ENCODE peak calls at places on chromosomes 2 and 18, in four cellular contexts. One of them, this sample, is unnamed.

GRCh38 chr18:63681449-63682381 is 20.0 kb upstream of the SERPINB3 start:
- DNase-seq in H7: no peak
- DNase-seq in psoas muscle: no peak
- DNase-seq in cardiac muscle cell: no peak
- DNase-seq in this sample: no peak

GRCh38 chr2:119008108-119008507 is 66.1 kb downstream of the MARCO start:
- DNase-seq in H7: peak; percentile 52
- DNase-seq in psoas muscle: no peak
- DNase-seq in cardiac muscle cell: peak; percentile 16
- DNase-seq in this sample: peak; percentile 37

GRCh38 chr18:12460874-12461273 is 53.1 kb downstream of the PRELID3A start:
- DNase-seq in H7: no peak
- DNase-seq in psoas muscle: no peak
- DNase-seq in cardiac muscle cell: peak; percentile 81
- DNase-seq in this sample: no peak

GRCh38 chr2:126714191-126714965 is 58.4 kb downstream of the GYPC start:
- DNase-seq in H7: no peak
- DNase-seq in psoas muscle: no peak
- DNase-seq in cardiac muscle cell: no peak
- DNase-seq in this sample: no peak

GRCh38 chr2:71896385-71897144 is 251.1 kb downstream of the CYP26B1 start:
- DNase-seq in H7: peak; percentile 3
- DNase-seq in psoas muscle: no peak
- DNase-seq in cardiac muscle cell: no peak
- DNase-seq in this sample: no peak

GRCh38 chr2:207362716-207363115 is 167.0 kb upstream of the CREB1 start:
- DNase-seq in H7: no peak
- DNase-seq in psoas muscle: no peak
- DNase-seq in cardiac muscle cell: peak; percentile 61
- DNase-seq in this sample: no peak

GRCh38 chr2:95074663-95075439 is 46.8 kb downstream of the MRPS5 start:
- DNase-seq in H7: no peak
- DNase-seq in psoas muscle: no peak
- DNase-seq in cardiac muscle cell: no peak
- DNase-seq in this sample: no peak

GRCh38 chr2:84217446-84217845 is 241.6 kb downstream of the SUCLG1 start:
- DNase-seq in H7: no peak
- DNase-seq in psoas muscle: no peak
- DNase-seq in cardiac muscle cell: no peak
- DNase-seq in this sample: no peak

GRCh38 chr18:36544036-36544725 is 246.7 kb downstream of the FHOD3 start:
- DNase-seq in H7: peak; percentile 16
- DNase-seq in psoas muscle: peak; percentile 28
- DNase-seq in cardiac muscle cell: no peak
- DNase-seq in this sample: no peak

GRCh38 chr2:152925540-152926448 is 207.4 kb downstream of the ARL6IP6 start:
- DNase-seq in H7: peak; percentile 16
- DNase-seq in psoas muscle: peak; percentile 19
- DNase-seq in cardiac muscle cell: peak; percentile 62
- DNase-seq in this sample: peak; percentile 79

GRCh38 chr2:182521453-182522427 is 94.9 kb upstream of the PDE1A start:
- DNase-seq in H7: no peak
- DNase-seq in psoas muscle: no peak
- DNase-seq in cardiac muscle cell: no peak
- DNase-seq in this sample: no peak

GRCh38 chr2:21770787-21771186 is 647.0 kb downstream of the TDRD15 start:
- DNase-seq in H7: no peak
- DNase-seq in psoas muscle: no peak
- DNase-seq in cardiac muscle cell: no peak
- DNase-seq in this sample: no peak

GRCh38 chr2:25544445-25544844 is 128.9 kb downstream of the DTNB start:
- DNase-seq in H7: no peak
- DNase-seq in psoas muscle: no peak
- DNase-seq in cardiac muscle cell: no peak
- DNase-seq in this sample: no peak

GRCh38 chr2:179239194-179239593 is 25.4 kb downstream of the SESTD1 start:
- DNase-seq in H7: no peak
- DNase-seq in psoas muscle: no peak
- DNase-seq in cardiac muscle cell: no peak
- DNase-seq in this sample: peak; percentile 69

GRCh38 chr2:179238027-179238426 is 26.6 kb downstream of the SESTD1 start:
- DNase-seq in H7: no peak
- DNase-seq in psoas muscle: no peak
- DNase-seq in cardiac muscle cell: no peak
- DNase-seq in this sample: no peak

GRCh38 chr2:179239838-179240237 is 24.8 kb downstream of the SESTD1 start:
- DNase-seq in H7: no peak
- DNase-seq in psoas muscle: no peak
- DNase-seq in cardiac muscle cell: no peak
- DNase-seq in this sample: no peak

GRCh38 chr2:179243046-179243445 is 21.6 kb downstream of the SESTD1 start:
- DNase-seq in H7: no peak
- DNase-seq in psoas muscle: no peak
- DNase-seq in cardiac muscle cell: no peak
- DNase-seq in this sample: no peak

DNA sequence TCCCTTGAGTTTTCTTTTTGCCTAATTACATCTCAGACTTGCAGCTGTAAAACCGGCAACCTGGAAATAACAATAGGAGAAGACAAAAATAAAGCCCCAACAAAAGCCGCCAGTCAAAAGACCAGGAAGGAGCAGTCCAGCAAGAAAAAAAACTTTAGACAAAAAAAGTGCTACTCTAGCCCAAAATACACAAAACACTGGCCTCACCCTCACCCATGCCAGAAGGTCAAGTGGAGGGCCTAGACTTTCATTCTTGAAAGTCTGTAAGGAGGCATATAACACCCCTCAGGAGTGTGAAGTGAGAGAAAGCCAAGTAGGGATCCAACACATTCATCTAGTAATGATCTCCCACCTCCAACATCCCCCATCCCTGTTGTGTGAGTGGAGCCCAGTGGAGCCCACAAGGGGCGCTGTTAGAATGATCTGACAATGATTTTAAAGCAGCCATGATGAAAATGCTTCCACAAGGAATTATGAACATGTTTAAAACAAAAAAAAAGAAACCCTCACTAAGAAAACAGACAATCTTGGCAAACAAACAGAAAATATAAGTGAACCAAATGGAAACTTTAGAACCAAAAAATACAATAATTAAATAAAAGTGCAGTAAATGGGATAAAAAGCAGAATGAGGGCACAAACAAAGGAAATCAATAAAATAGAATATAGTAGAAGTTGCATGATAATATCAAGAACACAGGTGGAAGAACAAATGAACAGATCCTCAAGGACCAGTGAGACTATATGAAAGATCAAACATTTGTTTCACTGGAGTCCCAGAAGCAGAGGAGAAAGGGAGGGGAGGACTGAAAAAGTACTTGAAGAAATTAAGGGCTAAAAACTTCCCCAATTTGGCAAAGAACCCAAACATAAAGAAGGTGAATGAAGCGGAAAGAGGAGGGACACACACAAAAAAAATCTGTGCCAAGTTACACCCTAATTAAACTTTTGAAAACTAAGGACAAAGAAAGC is 23.9 kb downstream of the SESTD1 start:
- DNase-seq in H7: no peak
- DNase-seq in psoas muscle: no peak
- DNase-seq in cardiac muscle cell: no peak
- DNase-seq in this sample: no peak
- H3K4me3 ChIP-seq in H7: no peak overlapping the region
- H3K4me3 ChIP-seq in psoas muscle: no peak overlapping the region
- H3K4me3 ChIP-seq in cardiac muscle cell: no peak overlapping the region
- H3K4me3 ChIP-seq in this sample: no peak overlapping the region

DNA sequence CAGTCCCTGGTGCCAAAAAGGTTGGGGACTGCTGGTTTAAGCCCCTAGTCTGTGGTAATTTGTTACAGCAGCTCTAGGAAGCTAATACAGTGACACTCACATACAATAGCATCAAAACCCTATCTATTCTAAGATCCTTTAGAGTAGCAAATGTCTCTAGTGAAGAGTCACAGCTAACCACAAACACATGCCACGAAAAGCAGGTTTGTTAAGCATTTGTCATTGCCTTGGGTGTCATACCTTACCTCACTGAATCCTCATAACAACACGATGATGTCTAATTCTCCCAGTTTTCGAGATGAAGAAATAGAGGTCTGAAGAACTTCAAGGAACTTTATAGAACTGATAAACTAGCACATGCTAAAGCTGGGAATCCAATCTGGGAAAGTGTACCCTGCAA is 29.6 kb upstream of the RNF152 start:
- DNase-seq in H7: no peak
- DNase-seq in psoas muscle: no peak
- DNase-seq in cardiac muscle cell: no peak
- DNase-seq in this sample: no peak
- H3K4me3 ChIP-seq in H7: no peak overlapping the region
- H3K4me3 ChIP-seq in psoas muscle: no peak overlapping the region
- H3K4me3 ChIP-seq in cardiac muscle cell: no peak overlapping the region
- H3K4me3 ChIP-seq in this sample: no peak overlapping the region

GRCh38 chr2:139742216-139743172 is 962.3 kb upstream of the NXPH2 start:
- DNase-seq in H7: no peak
- DNase-seq in psoas muscle: no peak
- DNase-seq in cardiac muscle cell: no peak
- DNase-seq in this sample: no peak
- H3K4me3 ChIP-seq in H7: no peak overlapping the region
- H3K4me3 ChIP-seq in psoas muscle: no peak overlapping the region
- H3K4me3 ChIP-seq in cardiac muscle cell: no peak overlapping the region
- H3K4me3 ChIP-seq in this sample: no peak overlapping the region

GRCh38 chr2:112153501-112153900 is 15.3 kb downstream of the FBLN7 start:
- DNase-seq in H7: no peak
- DNase-seq in psoas muscle: no peak
- DNase-seq in cardiac muscle cell: no peak
- DNase-seq in this sample: no peak

GRCh38 chr2:112154246-112155110 is 16.3 kb downstream of the FBLN7 start:
- DNase-seq in H7: peak; percentile 65
- DNase-seq in psoas muscle: no peak
- DNase-seq in cardiac muscle cell: no peak
- DNase-seq in this sample: no peak

GRCh38 chr2:112157472-112157871 is 19.3 kb downstream of the FBLN7 start:
- DNase-seq in H7: no peak
- DNase-seq in psoas muscle: no peak
- DNase-seq in cardiac muscle cell: peak; percentile 20
- DNase-seq in this sample: no peak

GRCh38 chr2:112155331-112156151 is 17.4 kb downstream of the FBLN7 start:
- DNase-seq in H7: no peak
- DNase-seq in psoas muscle: no peak
- DNase-seq in cardiac muscle cell: no peak
- DNase-seq in this sample: no peak

DNA sequence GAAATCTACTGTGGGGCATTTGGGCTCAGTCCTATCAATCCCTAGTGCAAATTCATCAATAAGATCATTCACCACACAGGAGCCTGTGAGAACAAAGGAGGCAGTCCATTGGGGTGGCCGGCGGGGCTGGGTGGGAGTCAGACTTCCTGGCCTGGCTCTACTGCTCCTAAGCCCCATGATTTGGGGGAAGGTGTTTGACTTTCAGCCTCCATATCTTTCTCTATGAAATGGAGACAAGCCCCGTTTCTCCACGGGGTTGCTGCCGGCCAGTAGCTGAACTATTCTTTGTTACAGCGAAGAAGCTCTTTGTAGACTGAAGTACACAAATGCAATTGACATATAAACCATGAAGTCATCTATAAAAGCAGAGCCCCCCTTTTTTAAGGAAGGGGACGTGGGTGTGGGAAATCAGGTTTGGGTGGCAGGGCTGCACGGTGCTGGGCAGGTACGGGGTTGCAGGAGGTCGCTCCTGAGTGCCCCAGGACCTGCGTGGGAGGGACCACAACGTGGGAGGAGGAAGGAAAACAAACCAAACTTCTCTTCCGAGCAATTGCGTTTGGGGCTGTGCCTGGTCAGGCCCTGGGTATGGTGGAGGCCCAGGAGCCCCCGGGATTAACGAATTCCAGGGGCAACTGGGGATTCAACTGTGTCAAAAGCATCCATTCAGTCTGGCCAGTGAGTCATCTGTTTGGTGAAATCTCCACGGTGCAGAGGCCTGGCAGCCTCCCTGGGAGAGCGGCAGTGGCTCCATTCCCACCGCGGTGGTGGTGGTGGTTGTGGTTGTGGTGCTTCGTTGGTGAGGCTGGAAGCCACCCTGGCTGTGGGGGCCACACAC is 18.2 kb downstream of the FBLN7 start:
- DNase-seq in H7: no peak
- DNase-seq in psoas muscle: no peak
- DNase-seq in cardiac muscle cell: peak; percentile 72
- DNase-seq in this sample: no peak
- H3K4me3 ChIP-seq in H7: no peak overlapping the region
- H3K4me3 ChIP-seq in psoas muscle: no peak overlapping the region
- H3K4me3 ChIP-seq in cardiac muscle cell: no peak overlapping the region
- H3K4me3 ChIP-seq in this sample: no peak overlapping the region

DNA sequence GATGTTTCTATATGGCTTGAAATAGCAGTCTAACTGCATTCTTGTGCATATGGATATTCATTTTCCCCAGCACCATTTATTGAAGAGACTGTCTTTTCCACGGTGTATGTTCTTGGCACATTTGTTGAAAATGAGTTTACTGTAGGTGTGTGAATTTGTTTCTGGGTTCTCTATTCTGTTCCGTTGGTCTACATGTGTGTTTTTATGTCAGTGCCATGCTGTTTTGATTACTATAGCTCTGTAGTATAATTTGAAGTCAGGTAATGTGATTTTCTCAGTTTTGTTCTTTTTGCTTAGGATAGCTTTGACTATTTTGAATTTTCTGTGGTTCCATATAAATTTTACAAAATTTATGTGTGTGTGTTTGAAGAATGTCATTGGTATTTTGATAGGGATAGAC is 201.0 kb downstream of the MBD5 start:
- DNase-seq in H7: no peak
- DNase-seq in psoas muscle: no peak
- DNase-seq in cardiac muscle cell: no peak
- DNase-seq in this sample: no peak
- H3K4me3 ChIP-seq in H7: no peak overlapping the region
- H3K4me3 ChIP-seq in psoas muscle: no peak overlapping the region
- H3K4me3 ChIP-seq in cardiac muscle cell: no peak overlapping the region
- H3K4me3 ChIP-seq in this sample: no peak overlapping the region

GRCh38 chr2:107466984-107467383 is 359.7 kb upstream of the RGPD4 start:
- DNase-seq in H7: no peak
- DNase-seq in psoas muscle: no peak
- DNase-seq in cardiac muscle cell: no peak
- DNase-seq in this sample: no peak
- H3K4me3 ChIP-seq in H7: no peak overlapping the region
- H3K4me3 ChIP-seq in psoas muscle: no peak overlapping the region
- H3K4me3 ChIP-seq in cardiac muscle cell: no peak overlapping the region
- H3K4me3 ChIP-seq in this sample: no peak overlapping the region

GRCh38 chr18:6202861-6203260 is 211.8 kb downstream of the L3MBTL4 start:
- DNase-seq in H7: no peak
- DNase-seq in psoas muscle: no peak
- DNase-seq in cardiac muscle cell: no peak
- DNase-seq in this sample: no peak
- H3K4me3 ChIP-seq in H7: no peak overlapping the region
- H3K4me3 ChIP-seq in psoas muscle: no peak overlapping the region
- H3K4me3 ChIP-seq in cardiac muscle cell: no peak overlapping the region
- H3K4me3 ChIP-seq in this sample: no peak overlapping the region

GRCh38 chr2:237588044-237588696 is 2.4 kb downstream of the RAB17 start:
- DNase-seq in H7: peak; percentile 63
- DNase-seq in psoas muscle: no peak
- DNase-seq in cardiac muscle cell: no peak
- DNase-seq in this sample: no peak
- H3K4me3 ChIP-seq in H7: peak overlapping the region; percentile 20
- H3K4me3 ChIP-seq in psoas muscle: no peak overlapping the region
- H3K4me3 ChIP-seq in cardiac muscle cell: no peak overlapping the region
- H3K4me3 ChIP-seq in this sample: no peak overlapping the region

GRCh38 chr2:190670182-190670946 is 21.5 kb downstream of the NAB1 start:
- DNase-seq in H7: no peak
- DNase-seq in psoas muscle: no peak
- DNase-seq in cardiac muscle cell: no peak
- DNase-seq in this sample: no peak
- H3K4me3 ChIP-seq in H7: no peak overlapping the region
- H3K4me3 ChIP-seq in psoas muscle: no peak overlapping the region
- H3K4me3 ChIP-seq in cardiac muscle cell: no peak overlapping the region
- H3K4me3 ChIP-seq in this sample: no peak overlapping the region